ENCODE peak calls at places on chromosomes 3 and 15, in six cellular contexts. K, F, P, I, B and X are unnamed samples.
A peak's percentile ranks its signal among the peaks of the same experiment; 100 is the strongest.

GRCh38 chr15:75508741-75509532 is 57.4 kb upstream of the SIN3A start:
- DNase-seq in B (peak; percentile 58), F (no peak), I (no peak), K (no peak), P (no peak), X (no peak)

GRCh38 chr3:188187055-188187454 is 33.1 kb downstream of the LPP start:
- DNase-seq in F (no peak), B (peak; percentile 33), I (no peak), P (no peak), K (no peak), X (no peak)

GRCh38 chr15:56659197-56659596 is 74.1 kb downstream of the ZNF280D start:
- DNase-seq in P (no peak), K (no peak), F (no peak), I (no peak), B (no peak), X (no peak)

GRCh38 chr15:34366271-34367043 is 539 bp downstream of the LPCAT4 start:
- DNase-seq in P (no peak), K (peak; percentile 74), F (peak; percentile 88), B (peak; percentile 34), I (peak; percentile 78), X (peak; percentile 81)

GRCh38 chr3:144772372-144772771 is 800.7 kb downstream of the DIPK2A start:
- DNase-seq in I (no peak), F (no peak), K (no peak), P (no peak), B (no peak), X (no peak)

GRCh38 chr15:38593523-38593922 is 28.9 kb upstream of the RASGRP1 start:
- DNase-seq in P (no peak), K (peak; percentile 41), B (no peak), F (no peak), I (no peak), X (no peak)

GRCh38 chr15:77748078-77749064 is 115.7 kb upstream of the LINGO1 start:
- DNase-seq in P (no peak), B (no peak), F (no peak), K (no peak), I (no peak), X (no peak)

GRCh38 chr3:167032267-167032876 is 347.7 kb downstream of the ZBBX start:
- DNase-seq in P (no peak), K (no peak), B (no peak), F (no peak), I (no peak), X (no peak)

GRCh38 chr15:56356616-56357015 is 8.6 kb upstream of the TEX9 start:
- DNase-seq in K (no peak), B (no peak), P (no peak), I (no peak), F (no peak), X (no peak)

GRCh38 chr3:134768845-134769244 is 26.2 kb upstream of the EPHB1 start:
- DNase-seq in F (no peak), K (no peak), B (no peak), I (no peak), P (no peak), X (no peak)

GRCh38 chr15:80041497-80042253 is 17.8 kb upstream of the ZFAND6 start:
- DNase-seq in K (no peak), B (no peak), I (no peak), F (no peak), P (no peak), X (no peak)

GRCh38 chr15:34753236-34753894 is 1.4 kb downstream of the GJD2 start:
- DNase-seq in P (no peak), F (no peak), K (no peak), I (peak; percentile 15), B (peak; percentile 49), X (no peak)

GRCh38 chr15:86231864-86232801 is 152.5 kb downstream of the AGBL1 start:
- DNase-seq in I (no peak), K (no peak), P (no peak), F (peak; percentile 17), B (no peak), X (no peak)

GRCh38 chr15:94327356-94327936 is 96.1 kb downstream of the MCTP2 start:
- DNase-seq in B (peak; percentile 49), I (no peak), K (no peak), P (no peak), F (no peak), X (no peak)

GRCh38 chr3:152785051-152785450 is 49.9 kb upstream of the P2RY1 start:
- DNase-seq in F (no peak), B (no peak), K (no peak), P (no peak), I (no peak), X (no peak)

DNA sequence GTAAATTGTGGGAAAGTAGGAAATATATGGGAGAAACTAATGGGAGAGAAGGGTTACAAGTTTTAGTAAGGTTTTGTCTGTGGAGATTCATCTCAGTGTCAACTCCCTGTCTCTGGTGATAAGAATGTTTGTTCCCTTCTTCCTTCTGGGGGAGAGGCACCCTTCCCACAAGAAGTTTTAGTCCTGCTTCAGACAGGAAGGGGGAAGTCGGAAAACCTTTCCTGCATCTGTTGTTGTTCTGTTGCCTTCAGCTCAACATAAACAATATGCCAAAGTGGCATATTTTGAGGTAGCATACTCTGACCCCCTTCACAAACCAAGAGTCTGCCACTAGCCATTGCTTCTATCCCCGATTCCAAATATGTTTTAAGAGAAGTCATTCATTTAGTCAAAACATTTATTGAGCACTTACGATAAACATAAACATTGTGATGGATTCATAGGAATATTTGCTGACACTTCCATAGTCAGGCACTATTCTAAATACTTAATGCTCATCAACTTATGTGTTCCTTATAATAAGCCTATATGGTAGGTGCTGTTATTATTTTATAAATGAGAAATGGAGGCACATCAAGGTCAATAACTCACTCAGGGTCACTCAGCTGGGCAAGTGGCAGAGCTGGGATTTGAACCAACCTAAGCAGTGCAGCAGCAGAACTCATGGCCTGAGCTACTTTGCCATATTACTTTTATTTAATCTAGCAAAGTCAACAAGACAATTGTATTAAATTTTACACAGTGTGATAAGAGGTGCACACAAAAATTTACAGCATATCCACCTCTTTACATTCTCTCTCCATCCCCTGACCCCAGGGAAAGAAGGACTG is 34.2 kb upstream of the TIMP4 start:
- DNase-seq in K (no peak), F (no peak), P (no peak), I (no peak), B (no peak), X (no peak)
- H3K4me1 ChIP-seq in K (peaks cover 26% of the 10 kb centered on the region), F (peaks cover 33% of the 10 kb centered on the region), P (no peaks in the 10 kb centered on the region), I (no peaks in the 10 kb centered on the region), B (peaks cover 24% of the 10 kb centered on the region), X (peaks cover 34% of the 10 kb centered on the region)

GRCh38 chr3:50664959-50665602 is 9.6 kb upstream of the DOCK3 start:
- DNase-seq in F (no peak), B (no peak), I (no peak), K (no peak), P (no peak), X (no peak)
- H3K27ac ChIP-seq in F (no peak overlapping the region), B (no peak overlapping the region), I (no peak overlapping the region), K (no peak overlapping the region), P (no peak overlapping the region), X (no peak overlapping the region)

GRCh38 chr3:156151824-156152428 is 31.5 kb downstream of the KCNAB1 start:
- DNase-seq in F (peak; percentile 73), K (peak; percentile 74), B (peak; percentile 75), P (peak; percentile 74), I (peak; percentile 63), X (peak; percentile 85)

GRCh38 chr3:156148946-156149348 is 28.6 kb downstream of the KCNAB1 start:
- DNase-seq in K (no peak), B (peak; percentile 82), I (no peak), F (no peak), P (no peak), X (no peak)

GRCh38 chr3:156148345-156148945 is 28.1 kb downstream of the KCNAB1 start:
- DNase-seq in K (no peak), B (no peak), P (no peak), F (no peak), I (no peak), X (no peak)

GRCh38 chr3:156150434-156151066 is 30.2 kb downstream of the KCNAB1 start:
- DNase-seq in K (peak; percentile 54), P (no peak), B (peak; percentile 75), F (peak; percentile 52), I (no peak), X (peak; percentile 71)

GRCh38 chr3:156149781-156150375 is 29.5 kb downstream of the KCNAB1 start:
- DNase-seq in P (no peak), B (no peak), K (no peak), F (no peak), I (no peak), X (no peak)
- TF ChIP-seq POLR2AphosphoS5 in P (no peak), B (no peak), K (no peak), F (no peak), I (no peak), X (no peak)

DNA sequence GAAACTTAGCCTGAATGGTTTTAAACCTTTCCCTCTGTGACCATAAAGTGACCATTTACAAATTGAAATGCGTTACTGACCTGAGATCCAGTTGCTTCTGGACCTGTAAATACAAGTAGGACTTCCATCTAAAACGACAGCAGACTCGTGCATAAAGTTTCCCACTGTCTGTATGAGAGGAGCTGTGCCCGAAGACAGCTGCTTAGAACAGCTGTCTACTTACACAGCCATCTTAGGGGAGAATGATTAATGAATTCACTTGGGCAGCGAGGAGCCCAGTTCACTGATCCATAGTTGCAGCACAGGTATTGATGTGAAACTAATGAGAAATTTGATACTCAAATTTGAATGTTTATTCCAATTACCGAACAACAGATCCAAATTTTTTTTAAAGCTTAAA is 748.1 kb downstream of the NR2F2 start:
- DNase-seq in P (no peak), I (no peak), K (no peak), B (no peak), F (no peak), X (no peak)
- H3K4me1 ChIP-seq in P (no peaks in the 10 kb centered on the region), I (no peaks in the 10 kb centered on the region), K (no peaks in the 10 kb centered on the region), B (no peaks in the 10 kb centered on the region), F (no peaks in the 10 kb centered on the region), X (no peaks in the 10 kb centered on the region)

GRCh38 chr3:56919137-56919796 is 117.5 kb upstream of the ARHGEF3 start:
- DNase-seq in I (no peak), F (no peak), K (no peak), B (no peak), P (no peak), X (no peak)
- H3K27ac ChIP-seq in I (no peak overlapping the region), F (no peak overlapping the region), K (no peak overlapping the region), B (no peak overlapping the region), P (no peak overlapping the region), X (no peak overlapping the region)

GRCh38 chr3:82114589-82114988 is 353.1 kb upstream of the GBE1 start:
- DNase-seq in K (no peak), P (no peak), F (no peak), I (no peak), B (no peak), X (no peak)
- TF ChIP-seq POLR2AphosphoS5 in K (no peak), P (no peak), F (no peak), I (no peak), B (no peak), X (no peak)

GRCh38 chr3:171260430-171260829 is 199.8 kb downstream of the TNIK start:
- DNase-seq in B (no peak), K (no peak), P (no peak), I (no peak), F (no peak), X (no peak)

GRCh38 chr3:171258316-171258715 is 201.9 kb downstream of the TNIK start:
- DNase-seq in F (no peak), I (no peak), B (no peak), P (no peak), K (no peak), X (no peak)

GRCh38 chr3:171255236-171255806 is 204.9 kb downstream of the TNIK start:
- DNase-seq in P (no peak), F (no peak), B (no peak), I (no peak), K (no peak), X (no peak)

GRCh38 chr3:171257251-171258179 is 202.7 kb downstream of the TNIK start:
- DNase-seq in K (no peak), F (no peak), P (no peak), I (no peak), B (no peak), X (no peak)

GRCh38 chr3:171256445-171257250 is 203.6 kb downstream of the TNIK start:
- DNase-seq in B (peak; percentile 43), F (no peak), I (no peak), K (no peak), P (no peak), X (no peak)
- H3K4me1 ChIP-seq in B (peaks cover 30% of the 10 kb centered on the region), F (peaks cover 3% of the 10 kb centered on the region), I (no peaks in the 10 kb centered on the region), K (peaks cover 3% of the 10 kb centered on the region), P (no peaks in the 10 kb centered on the region), X (peaks cover 21% of the 10 kb centered on the region)